ENCODE peak calls at places on chromosomes 13 and 19, in five cellular contexts. One of them, this sample, is unnamed.

GRCh38 chr13:35789335-35790166 is 313.1 kb upstream of the MAB21L1 start:
- DNase-seq in astrocyte: peak; percentile 39
- DNase-seq in H9: no peak
- DNase-seq in endothelial cell of umbilical vein: peak; percentile 48
- DNase-seq in HCT116: peak; percentile 7
- DNase-seq in this sample: no peak

GRCh38 chr19:19074172-19074905 is 10.5 kb downstream of the SLC25A42 start:
- DNase-seq in astrocyte: no peak
- DNase-seq in H9: no peak
- DNase-seq in endothelial cell of umbilical vein: no peak
- DNase-seq in HCT116: no peak
- DNase-seq in this sample: no peak

GRCh38 chr13:64672751-64673150 is 2557.4 kb downstream of the PCDH9 start:
- DNase-seq in astrocyte: no peak
- DNase-seq in H9: no peak
- DNase-seq in endothelial cell of umbilical vein: no peak
- DNase-seq in HCT116: no peak
- DNase-seq in this sample: no peak

GRCh38 chr19:53957448-53958167 is 5.1 kb upstream of the CACNG8 start:
- DNase-seq in astrocyte: no peak
- DNase-seq in H9: peak; percentile 63
- DNase-seq in endothelial cell of umbilical vein: no peak
- DNase-seq in HCT116: no peak
- DNase-seq in this sample: no peak

GRCh38 chr13:99821741-99822140 is 149.8 kb downstream of the ZIC5 start:
- DNase-seq in astrocyte: no peak
- DNase-seq in H9: no peak
- DNase-seq in endothelial cell of umbilical vein: no peak
- DNase-seq in HCT116: no peak
- DNase-seq in this sample: no peak

GRCh38 chr13:94217370-94217769 is 262.1 kb downstream of the DCT start:
- DNase-seq in astrocyte: peak; percentile 67
- DNase-seq in H9: no peak
- DNase-seq in endothelial cell of umbilical vein: no peak
- DNase-seq in HCT116: no peak
- DNase-seq in this sample: no peak

GRCh38 chr19:15702590-15702930 is 25.3 kb upstream of the OR10H2 start:
- DNase-seq in astrocyte: no peak
- DNase-seq in H9: no peak
- DNase-seq in endothelial cell of umbilical vein: peak; percentile 40
- DNase-seq in HCT116: peak; percentile 16
- DNase-seq in this sample: peak; percentile 22

GRCh38 chr13:38767506-38768265 is 80.8 kb downstream of the FREM2 start:
- DNase-seq in astrocyte: no peak
- DNase-seq in H9: no peak
- DNase-seq in endothelial cell of umbilical vein: no peak
- DNase-seq in HCT116: no peak
- DNase-seq in this sample: no peak

GRCh38 chr19:52653161-52653560 is 15.0 kb upstream of the ZNF83 start:
- DNase-seq in astrocyte: no peak
- DNase-seq in H9: no peak
- DNase-seq in endothelial cell of umbilical vein: no peak
- DNase-seq in HCT116: no peak
- DNase-seq in this sample: no peak

GRCh38 chr19:17957149-17957849 is 9.6 kb upstream of the KCNN1 start:
- DNase-seq in astrocyte: no peak
- DNase-seq in H9: no peak
- DNase-seq in endothelial cell of umbilical vein: no peak
- DNase-seq in HCT116: no peak
- DNase-seq in this sample: no peak

GRCh38 chr13:26984337-26984736 is 187.3 kb downstream of the USP12 start:
- DNase-seq in astrocyte: no peak
- DNase-seq in H9: no peak
- DNase-seq in endothelial cell of umbilical vein: no peak
- DNase-seq in HCT116: no peak
- DNase-seq in this sample: no peak

GRCh38 chr19:5031231-5032100 is 62.6 kb downstream of the KDM4B start:
- DNase-seq in astrocyte: no peak
- DNase-seq in H9: peak; percentile 92
- DNase-seq in endothelial cell of umbilical vein: peak; percentile 61
- DNase-seq in HCT116: no peak
- DNase-seq in this sample: peak; percentile 79

GRCh38 chr19:5032101-5032967 is 63.4 kb downstream of the KDM4B start:
- DNase-seq in astrocyte: no peak
- DNase-seq in H9: no peak
- DNase-seq in endothelial cell of umbilical vein: no peak
- DNase-seq in HCT116: no peak
- DNase-seq in this sample: peak; percentile 16

GRCh38 chr19:5028229-5028886 is 59.4 kb downstream of the KDM4B start:
- DNase-seq in astrocyte: no peak
- DNase-seq in H9: no peak
- DNase-seq in endothelial cell of umbilical vein: no peak
- DNase-seq in HCT116: no peak
- DNase-seq in this sample: no peak

GRCh38 chr19:5030822-5031221 is 61.9 kb downstream of the KDM4B start:
- DNase-seq in astrocyte: no peak
- DNase-seq in H9: no peak
- DNase-seq in endothelial cell of umbilical vein: no peak
- DNase-seq in HCT116: no peak
- DNase-seq in this sample: no peak

GRCh38 chr19:5030136-5030820 is 61.4 kb downstream of the KDM4B start:
- DNase-seq in astrocyte: no peak
- DNase-seq in H9: no peak
- DNase-seq in endothelial cell of umbilical vein: no peak
- DNase-seq in HCT116: no peak
- DNase-seq in this sample: no peak
- H3K9ac ChIP-seq in astrocyte: no peak overlapping the region
- H3K9ac ChIP-seq in H9: no peak overlapping the region
- H3K9ac ChIP-seq in endothelial cell of umbilical vein: no peak overlapping the region
- H3K9ac ChIP-seq in HCT116: no peak overlapping the region
- H3K9ac ChIP-seq in this sample: no peak overlapping the region

GRCh38 chr13:95226476-95226875 is 74.8 kb downstream of the ABCC4 start:
- DNase-seq in astrocyte: no peak
- DNase-seq in H9: no peak
- DNase-seq in endothelial cell of umbilical vein: no peak
- DNase-seq in HCT116: no peak
- DNase-seq in this sample: no peak
- TF ChIP-seq CTCF in astrocyte: no peak
- TF ChIP-seq CTCF in H9: no peak
- TF ChIP-seq CTCF in endothelial cell of umbilical vein: no peak
- TF ChIP-seq CTCF in HCT116: no peak
- TF ChIP-seq CTCF in this sample: no peak

DNA sequence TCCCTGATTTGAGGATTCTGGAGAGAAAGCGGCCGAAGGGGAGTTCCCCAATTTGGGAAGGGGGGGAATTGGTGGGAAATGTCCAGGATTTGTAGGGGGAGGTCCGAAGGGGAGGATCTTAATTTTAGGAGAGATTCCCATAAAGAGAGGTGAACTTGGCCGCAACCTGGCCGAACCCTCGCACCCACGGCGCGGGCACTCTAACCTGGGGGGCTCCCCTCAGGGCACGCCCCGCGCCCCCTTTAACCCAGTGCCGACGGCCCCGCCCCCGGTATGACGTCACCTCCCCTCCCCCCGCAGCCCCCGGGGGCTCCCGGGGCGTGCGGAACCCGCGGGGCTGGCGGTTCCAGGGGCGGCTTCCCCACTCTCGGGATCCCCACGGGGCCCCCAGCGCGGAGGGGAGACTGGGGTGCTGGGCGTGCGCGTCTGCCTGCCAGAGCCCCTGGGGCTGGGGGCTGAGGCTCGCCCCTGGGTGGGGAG is 1.1 kb downstream of the PTPRS start:
- DNase-seq in astrocyte: no peak
- DNase-seq in H9: no peak
- DNase-seq in endothelial cell of umbilical vein: no peak
- DNase-seq in HCT116: no peak
- DNase-seq in this sample: no peak
- H3K27me3 ChIP-seq in astrocyte: peaks cover 12% of the 10 kb centered on the region
- H3K27me3 ChIP-seq in H9: peaks cover 6% of the 10 kb centered on the region
- H3K27me3 ChIP-seq in endothelial cell of umbilical vein: peaks cover 14% of the 10 kb centered on the region
- H3K27me3 ChIP-seq in HCT116: peaks cover 3% of the 10 kb centered on the region
- H3K27me3 ChIP-seq in this sample: peaks cover 34% of the 10 kb centered on the region

DNA sequence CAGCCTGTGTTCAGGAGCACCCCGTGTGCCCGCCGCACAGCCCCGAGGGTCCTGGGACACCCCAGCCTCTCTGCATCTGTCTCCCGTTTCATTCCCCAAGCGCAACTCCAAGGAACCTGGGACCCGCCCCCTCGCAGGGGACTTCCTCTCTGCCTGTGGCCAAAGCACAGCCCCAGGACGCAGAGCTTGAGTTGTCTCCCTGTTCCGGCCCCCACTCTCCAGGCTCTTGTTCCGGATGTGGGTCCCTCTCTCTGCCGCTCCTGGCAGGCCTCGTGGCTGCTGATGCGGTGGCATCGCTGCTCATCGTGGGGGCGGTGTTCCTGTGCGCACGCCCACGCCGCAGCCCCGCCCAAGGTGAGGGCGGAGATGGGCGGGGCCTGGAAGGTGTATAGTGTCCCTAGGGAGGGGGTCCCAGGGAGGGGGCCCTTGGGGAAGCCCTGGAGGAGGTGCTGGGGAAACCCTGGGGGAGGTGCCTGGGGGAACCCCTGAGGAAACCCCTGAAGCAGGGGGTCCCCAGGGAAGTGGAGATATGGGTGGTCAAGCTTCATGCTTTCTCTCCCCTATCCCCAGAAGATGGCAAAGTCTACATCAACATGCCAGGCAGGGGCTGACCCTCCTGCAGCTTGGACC is 1.3 kb downstream of the HCST start:
- DNase-seq in astrocyte: peak; percentile 64
- DNase-seq in H9: peak; percentile 91
- DNase-seq in endothelial cell of umbilical vein: no peak
- DNase-seq in HCT116: no peak
- DNase-seq in this sample: peak; percentile 96
- H3K9ac ChIP-seq in astrocyte: peak overlapping the region; percentile 59
- H3K9ac ChIP-seq in H9: peak overlapping the region; percentile 31
- H3K9ac ChIP-seq in endothelial cell of umbilical vein: no peak overlapping the region
- H3K9ac ChIP-seq in HCT116: peak overlapping the region; percentile 59
- H3K9ac ChIP-seq in this sample: peak overlapping the region; percentile 52

GRCh38 chr19:49761249-49761624 is 1.9 kb downstream of the TSKS start:
- DNase-seq in astrocyte: no peak
- DNase-seq in H9: no peak
- DNase-seq in endothelial cell of umbilical vein: no peak
- DNase-seq in HCT116: no peak
- DNase-seq in this sample: no peak

GRCh38 chr19:49758292-49758691 is 4.8 kb downstream of the TSKS start:
- DNase-seq in astrocyte: peak; percentile 67
- DNase-seq in H9: no peak
- DNase-seq in endothelial cell of umbilical vein: no peak
- DNase-seq in HCT116: no peak
- DNase-seq in this sample: no peak

GRCh38 chr19:49763230-49763629 is at the start of gene TSKS:
- DNase-seq in astrocyte: no peak
- DNase-seq in H9: no peak
- DNase-seq in endothelial cell of umbilical vein: no peak
- DNase-seq in HCT116: no peak
- DNase-seq in this sample: no peak

GRCh38 chr19:49764341-49764740 is 1.2 kb upstream of the TSKS start:
- DNase-seq in astrocyte: no peak
- DNase-seq in H9: no peak
- DNase-seq in endothelial cell of umbilical vein: no peak
- DNase-seq in HCT116: no peak
- DNase-seq in this sample: no peak

GRCh38 chr19:49761625-49762311 is 1.3 kb downstream of the TSKS start:
- DNase-seq in astrocyte: no peak
- DNase-seq in H9: peak; percentile 57
- DNase-seq in endothelial cell of umbilical vein: no peak
- DNase-seq in HCT116: no peak
- DNase-seq in this sample: no peak
- TF ChIP-seq CTCF in astrocyte: no peak
- TF ChIP-seq CTCF in H9: peak; percentile 37
- TF ChIP-seq CTCF in endothelial cell of umbilical vein: no peak
- TF ChIP-seq CTCF in HCT116: no peak
- TF ChIP-seq CTCF in this sample: no peak

GRCh38 chr19:3295581-3295980 is 70.8 kb upstream of the NFIC start:
- DNase-seq in astrocyte: no peak
- DNase-seq in H9: no peak
- DNase-seq in endothelial cell of umbilical vein: no peak
- DNase-seq in HCT116: no peak
- DNase-seq in this sample: no peak
- H3K27me3 ChIP-seq in astrocyte: no peaks in the 10 kb centered on the region
- H3K27me3 ChIP-seq in H9: no peaks in the 10 kb centered on the region
- H3K27me3 ChIP-seq in endothelial cell of umbilical vein: no peaks in the 10 kb centered on the region
- H3K27me3 ChIP-seq in HCT116: no peaks in the 10 kb centered on the region
- H3K27me3 ChIP-seq in this sample: no peaks in the 10 kb centered on the region

GRCh38 chr19:20479483-20479882 is 86.1 kb downstream of the ZNF737 start:
- DNase-seq in astrocyte: no peak
- DNase-seq in H9: no peak
- DNase-seq in endothelial cell of umbilical vein: no peak
- DNase-seq in HCT116: no peak
- DNase-seq in this sample: no peak
- H3K9ac ChIP-seq in astrocyte: no peak overlapping the region
- H3K9ac ChIP-seq in H9: no peak overlapping the region
- H3K9ac ChIP-seq in endothelial cell of umbilical vein: no peak overlapping the region
- H3K9ac ChIP-seq in HCT116: no peak overlapping the region
- H3K9ac ChIP-seq in this sample: no peak overlapping the region

DNA sequence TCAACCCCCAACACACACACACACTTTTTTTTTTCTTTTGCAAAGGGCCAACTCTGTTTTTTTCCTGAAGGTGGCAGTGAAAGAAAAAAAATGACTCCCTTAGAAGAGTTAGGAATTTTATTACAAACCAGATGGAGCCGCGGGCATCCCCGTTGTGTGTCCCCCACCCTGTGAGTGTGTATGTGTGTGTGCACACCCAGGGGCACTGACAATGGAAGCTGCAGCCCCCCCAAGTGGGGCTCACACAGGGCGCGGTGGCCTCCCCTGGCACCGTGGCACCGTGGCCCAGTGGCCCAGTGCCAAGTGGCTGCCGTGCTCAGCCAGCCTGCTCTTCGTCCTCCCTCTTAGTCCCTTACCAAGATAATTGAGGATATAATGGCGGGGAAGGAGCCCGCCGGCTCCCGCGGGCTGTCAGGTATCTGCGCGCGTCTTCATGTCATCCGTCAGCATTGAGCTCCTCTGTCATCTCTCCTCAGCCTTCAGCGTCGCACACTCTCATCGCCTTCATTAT is 314.1 kb downstream of the ZNF536 start:
- DNase-seq in astrocyte: peak; percentile 8
- DNase-seq in H9: no peak
- DNase-seq in endothelial cell of umbilical vein: no peak
- DNase-seq in HCT116: no peak
- DNase-seq in this sample: no peak
- TF ChIP-seq CTCF in astrocyte: peak; percentile 3
- TF ChIP-seq CTCF in H9: peak; percentile 26
- TF ChIP-seq CTCF in endothelial cell of umbilical vein: no peak
- TF ChIP-seq CTCF in HCT116: no peak
- TF ChIP-seq CTCF in this sample: peak; percentile 22

GRCh38 chr19:42152285-42152684 is 20.0 kb upstream of the POU2F2 start:
- DNase-seq in astrocyte: no peak
- DNase-seq in H9: no peak
- DNase-seq in endothelial cell of umbilical vein: no peak
- DNase-seq in HCT116: no peak
- DNase-seq in this sample: no peak

GRCh38 chr19:42155796-42156195 is 23.6 kb upstream of the POU2F2 start:
- DNase-seq in astrocyte: no peak
- DNase-seq in H9: no peak
- DNase-seq in endothelial cell of umbilical vein: no peak
- DNase-seq in HCT116: no peak
- DNase-seq in this sample: no peak

GRCh38 chr19:42152876-42153275 is 20.6 kb upstream of the POU2F2 start:
- DNase-seq in astrocyte: no peak
- DNase-seq in H9: no peak
- DNase-seq in endothelial cell of umbilical vein: no peak
- DNase-seq in HCT116: no peak
- DNase-seq in this sample: no peak

GRCh38 chr19:42154471-42155323 is 22.5 kb upstream of the POU2F2 start:
- DNase-seq in astrocyte: no peak
- DNase-seq in H9: no peak
- DNase-seq in endothelial cell of umbilical vein: no peak
- DNase-seq in HCT116: no peak
- DNase-seq in this sample: no peak

GRCh38 chr19:42153606-42154405 is 21.6 kb upstream of the POU2F2 start:
- DNase-seq in astrocyte: no peak
- DNase-seq in H9: no peak
- DNase-seq in endothelial cell of umbilical vein: no peak
- DNase-seq in HCT116: no peak
- DNase-seq in this sample: no peak
- H3K27me3 ChIP-seq in astrocyte: peaks cover 48% of the 10 kb centered on the region
- H3K27me3 ChIP-seq in H9: no peaks in the 10 kb centered on the region
- H3K27me3 ChIP-seq in endothelial cell of umbilical vein: peaks cover 31% of the 10 kb centered on the region
- H3K27me3 ChIP-seq in HCT116: peaks cover 22% of the 10 kb centered on the region
- H3K27me3 ChIP-seq in this sample: peaks cover 22% of the 10 kb centered on the region